ENCODE peak calls at places on chromosomes 4 and X, in seven cellular contexts. E, X, Q, N, M, C and I are unnamed samples.
A peak's percentile ranks its signal among the peaks of the same experiment; 100 is the strongest.

GRCh38 chrX:103792916-103793540 is 16.4 kb downstream of the PLP1 start:
- DNase-seq in E (no peak), X (no peak), Q (no peak), N (peak; percentile 80), M (no peak), C (no peak), I (no peak)

GRCh38 chr4:183635333-183635732 is 23.7 kb downstream of the RWDD4 start:
- DNase-seq in E (no peak), X (no peak), Q (no peak), N (no peak), M (no peak), C (no peak), I (no peak)

GRCh38 chrX:103356897-103357296 is 591 bp downstream of the TCEAL9 start:
- DNase-seq in E (no peak), X (no peak), Q (no peak), N (no peak), M (no peak), C (peak; percentile 37), I (peak; percentile 48)

GRCh38 chrX:31266172-31267076 is 194.6 kb upstream of the FTHL17 start:
- DNase-seq in E (peak; percentile 73), X (peak; percentile 79), Q (peak; percentile 29), N (no peak), M (peak; percentile 64), C (peak; percentile 59), I (peak; percentile 55)

GRCh38 chr4:99800332-99801004 is 16.2 kb upstream of the DAPP1 start:
- DNase-seq in E (no peak), X (no peak), Q (no peak), N (no peak), M (peak; percentile 41), C (no peak), I (no peak)

GRCh38 chr4:22477136-22477793 is 38.6 kb downstream of the ADGRA3 start:
- DNase-seq in E (no peak), X (no peak), Q (no peak), N (no peak), M (no peak), C (peak; percentile 42), I (no peak)

GRCh38 chr4:108270466-108271450 is 102.0 kb upstream of the LEF1 start:
- DNase-seq in E (no peak), X (no peak), Q (no peak), N (peak; percentile 94), M (no peak), C (no peak), I (no peak)

GRCh38 chrX:12032082-12032481 is 106.2 kb upstream of the FRMPD4 start:
- DNase-seq in E (no peak), X (no peak), Q (no peak), N (no peak), M (no peak), C (no peak), I (no peak)

GRCh38 chrX:13283968-13284914 is 35.6 kb downstream of the ATXN3L start:
- DNase-seq in E (no peak), X (no peak), Q (no peak), N (peak; percentile 78), M (no peak), C (no peak), I (no peak)

GRCh38 chr4:2927016-2927695 is 36.0 kb downstream of the NOP14 start:
- DNase-seq in E (peak; percentile 42), X (peak; percentile 64), Q (no peak), N (no peak), M (no peak), C (no peak), I (peak; percentile 3)

GRCh38 chr4:154612472-154613414 is at the start of gene FGG:
- DNase-seq in E (no peak), X (no peak), Q (no peak), N (no peak), M (no peak), C (no peak), I (no peak)

GRCh38 chr4:5028480-5028879 is 9.2 kb upstream of the CYTL1 start:
- DNase-seq in E (no peak), X (no peak), Q (no peak), N (no peak), M (no peak), C (no peak), I (no peak)

GRCh38 chr4:1731180-1731579 is 9.9 kb downstream of the TACC3 start:
- DNase-seq in E (no peak), X (peak; percentile 74), Q (no peak), N (peak; percentile 53), M (no peak), C (no peak), I (no peak)

GRCh38 chr4:177006331-177006730 is 213.6 kb upstream of the VEGFC start:
- DNase-seq in E (no peak), X (no peak), Q (no peak), N (no peak), M (no peak), C (no peak), I (no peak)

GRCh38 chr4:30386266-30386895 is 333.8 kb upstream of the PCDH7 start:
- DNase-seq in E (no peak), X (no peak), Q (no peak), N (peak; percentile 77), M (no peak), C (no peak), I (no peak)

GRCh38 chrX:131778269-131779218 is 234.7 kb downstream of the OR13H1 start:
- DNase-seq in E (peak; percentile 89), X (no peak), Q (no peak), N (peak; percentile 76), M (peak; percentile 62), C (peak; percentile 79), I (no peak)

GRCh38 chr4:137583650-137584049 is 51.4 kb upstream of the PCDH18 start:
- DNase-seq in E (no peak), X (no peak), Q (no peak), N (no peak), M (no peak), C (no peak), I (no peak)

GRCh38 chr4:142373610-142374009 is 472.5 kb downstream of the INPP4B start:
- DNase-seq in E (no peak), X (no peak), Q (no peak), N (peak; percentile 59), M (no peak), C (no peak), I (no peak)

GRCh38 chrX:45843518-45843917 is 642.8 kb upstream of the DIPK2B start:
- DNase-seq in E (no peak), X (no peak), Q (no peak), N (no peak), M (no peak), C (no peak), I (no peak)

GRCh38 chrX:152821145-152821765 is 9.3 kb downstream of the CETN2 start:
- DNase-seq in E (peak; percentile 64), X (no peak), Q (no peak), N (peak; percentile 32), M (peak; percentile 26), C (peak; percentile 46), I (peak; percentile 61)

GRCh38 chr4:142416121-142416520 is 430.0 kb downstream of the INPP4B start:
- DNase-seq in E (no peak), X (no peak), Q (no peak), N (peak; percentile 72), M (no peak), C (no peak), I (no peak)

GRCh38 chrX:140434347-140434746 is 70.5 kb downstream of the SOX3 start:
- DNase-seq in E (no peak), X (no peak), Q (no peak), N (no peak), M (no peak), C (no peak), I (no peak)

GRCh38 chr4:76570141-76570989 is 135.3 kb downstream of the SHROOM3 start:
- DNase-seq in E (no peak), X (no peak), Q (no peak), N (peak; percentile 89), M (no peak), C (no peak), I (no peak)

GRCh38 chrX:3026074-3026588 is 15.1 kb upstream of the ARSF start:
- DNase-seq in E (no peak), X (no peak), Q (no peak), N (no peak), M (peak; percentile 28), C (no peak), I (no peak)

GRCh38 chr4:153523941-153524386 is 57.8 kb downstream of the TMEM131L start:
- DNase-seq in E (no peak), X (no peak), Q (no peak), N (peak; percentile 45), M (no peak), C (no peak), I (no peak)

GRCh38 chr4:24544208-24544607 is 40.1 kb downstream of the DHX15 start:
- DNase-seq in E (no peak), X (no peak), Q (no peak), N (no peak), M (no peak), C (no peak), I (no peak)

GRCh38 chr4:111802191-111802590 is 343.1 kb upstream of the FAM241A start:
- DNase-seq in E (no peak), X (no peak), Q (no peak), N (no peak), M (no peak), C (no peak), I (no peak)

DNA sequence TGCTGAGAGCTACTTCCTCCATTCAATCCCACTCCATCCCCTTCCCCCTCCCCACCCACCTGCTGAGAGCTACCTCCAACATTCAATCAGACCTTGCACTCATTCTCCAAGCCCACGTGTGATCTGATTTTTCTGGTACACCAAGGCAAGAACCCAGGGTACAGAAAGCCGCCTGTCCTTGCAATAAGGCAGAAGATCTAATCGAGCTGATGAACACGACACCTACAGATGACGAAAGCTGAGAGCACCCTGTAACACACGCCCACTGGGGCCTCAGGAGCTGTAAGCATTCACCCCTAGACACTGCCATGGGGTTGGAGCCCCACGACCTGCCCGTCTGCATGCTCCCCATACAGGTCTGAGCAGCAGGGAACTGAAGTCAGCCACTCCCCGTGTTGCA is 58.3 kb downstream of the TRIML1 start:
- DNase-seq in E (no peak), X (no peak), Q (no peak), N (no peak), M (no peak), C (no peak), I (no peak)
- H3K27me3 ChIP-seq in E (no peaks in the 10 kb centered on the region), X (no peaks in the 10 kb centered on the region), Q (no peaks in the 10 kb centered on the region), N (no peaks in the 10 kb centered on the region), M (no peaks in the 10 kb centered on the region), C (no peaks in the 10 kb centered on the region), I (no peaks in the 10 kb centered on the region)

GRCh38 chr4:56739104-56739777 is 58.1 kb upstream of the HOPX start:
- DNase-seq in E (no peak), X (no peak), Q (no peak), N (peak; percentile 32), M (no peak), C (no peak), I (no peak)
- H3K36me3 ChIP-seq in E (no peaks in the 10 kb centered on the region), X (no peaks in the 10 kb centered on the region), Q (no peaks in the 10 kb centered on the region), N (no peaks in the 10 kb centered on the region), M (no peaks in the 10 kb centered on the region), C (no peaks in the 10 kb centered on the region), I (no peaks in the 10 kb centered on the region)

DNA sequence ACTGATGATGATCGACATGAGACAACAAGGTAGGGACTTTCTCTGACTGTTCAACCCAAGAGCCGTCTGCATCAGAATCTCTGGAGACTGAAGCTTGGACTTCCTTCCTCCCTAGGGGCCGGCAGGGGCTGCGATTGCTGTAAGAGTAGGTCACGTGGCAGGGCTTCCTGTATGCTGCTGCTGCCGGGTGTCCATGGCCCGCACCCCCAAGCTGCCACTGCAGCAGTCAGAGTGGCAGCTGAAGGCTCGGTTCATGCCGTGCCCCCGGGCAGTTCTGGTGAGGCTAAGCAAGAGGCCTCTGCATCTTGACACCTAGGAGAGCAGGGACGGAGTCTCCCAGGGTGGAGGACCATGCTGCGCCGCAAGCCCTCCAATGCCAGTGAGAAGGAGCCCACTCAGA is at the start of gene SASH3:
- DNase-seq in E (peak; percentile 92), X (peak; percentile 95), Q (peak; percentile 16), N (no peak), M (peak; percentile 84), C (peak; percentile 63), I (peak; percentile 54)
- TF ChIP-seq POLR2A in E (no peak), X (peak; percentile 71), Q (no peak), N (no peak), M (peak; percentile 69), C (peak; percentile 41), I (no peak)

GRCh38 chrX:107360788-107361360 is 88.6 kb upstream of the FRMPD3 start:
- DNase-seq in E (no peak), X (no peak), Q (no peak), N (no peak), M (no peak), C (no peak), I (no peak)
- H3K27me3 ChIP-seq in E (no peaks in the 10 kb centered on the region), X (no peaks in the 10 kb centered on the region), Q (peaks cover 20% of the 10 kb centered on the region), N (peaks cover 12% of the 10 kb centered on the region), M (no peaks in the 10 kb centered on the region), C (no peaks in the 10 kb centered on the region), I (peaks cover 24% of the 10 kb centered on the region)